ENCODE peak calls at places on chromosomes 1 and 21, in five cellular contexts. C, U, Q, R and T are unnamed samples. For H3K36me3 and H3K9me3, the result is how much of the 10 kb centered on the place peaks cover.

GRCh38 chr1:6770727-6771567 is 14.3 kb upstream of the CAMTA1 start:
- DNase-seq in C (no peak), U (no peak), Q (no peak), R (no peak), T (no peak)

GRCh38 chr1:6220236-6220635 is 14.3 kb downstream of the RNF207 start:
- DNase-seq in C (no peak), U (no peak), Q (no peak), R (no peak), T (no peak)

GRCh38 chr1:226820935-226821718 is 49.3 kb upstream of the PSEN2 start:
- DNase-seq in C (peak), U (no peak), Q (no peak), R (peak), T (no peak)

GRCh38 chr1:217106231-217106630 is 383.0 kb upstream of the ESRRG start:
- DNase-seq in C (no peak), U (no peak), Q (no peak), R (no peak), T (no peak)

GRCh38 chr1:183310753-183311465 is 107.3 kb downstream of the NMNAT2 start:
- DNase-seq in C (no peak), U (no peak), Q (no peak), R (no peak), T (no peak)

GRCh38 chr21:45510466-45510955 is 31.7 kb downstream of the SLC19A1 start:
- DNase-seq in C (no peak), U (peak), Q (no peak), R (no peak), T (no peak)

GRCh38 chr1:233586301-233586700 is 27.6 kb upstream of the KCNK1 start:
- DNase-seq in C (no peak), U (no peak), Q (no peak), R (no peak), T (no peak)

GRCh38 chr1:62720946-62721554 is 32.9 kb upstream of the DOCK7 start:
- DNase-seq in C (no peak), U (no peak), Q (no peak), R (no peak), T (no peak)

GRCh38 chr21:34869541-34869940 is 179.6 kb downstream of the RUNX1 start:
- DNase-seq in C (peak), U (no peak), Q (no peak), R (no peak), T (no peak)

GRCh38 chr1:25703041-25703440 is 86.5 kb downstream of the MAN1C1 start:
- DNase-seq in C (no peak), U (no peak), Q (no peak), R (no peak), T (no peak)

GRCh38 chr1:244654284-244655038 is 1.5 kb downstream of the DESI2 start:
- DNase-seq in C (no peak), U (no peak), Q (no peak), R (no peak), T (no peak)
- H3K36me3 ChIP-seq in C (under half), U (under half), Q (under half), R (under half), T (under half)

DNA sequence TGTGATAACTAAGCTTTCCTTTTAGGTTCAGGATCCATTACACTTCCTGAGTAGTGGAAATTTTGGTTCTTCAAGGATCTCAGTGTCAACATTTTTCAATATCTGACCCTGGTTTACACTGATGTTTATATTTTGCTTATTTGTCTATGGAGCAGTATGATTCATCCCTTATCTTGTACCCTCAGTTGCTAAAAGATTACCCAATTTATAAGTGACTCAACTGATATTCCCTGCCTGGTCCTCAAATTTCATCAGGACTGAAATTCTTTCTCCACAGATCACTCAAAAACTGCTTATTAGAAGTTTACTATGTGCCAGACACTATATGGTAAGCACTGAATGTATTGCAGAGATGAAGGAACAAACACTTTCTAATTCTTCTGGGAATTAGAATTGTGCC is 139.1 kb upstream of the CHRM3 start:
- DNase-seq in C (no peak), U (no peak), Q (no peak), R (no peak), T (no peak)
- H3K9me3 ChIP-seq in C (under half), U (under half), Q (under half), R (under half), T (under half)

GRCh38 chr1:93235261-93235660 is 54.7 kb downstream of the CCDC18 start:
- DNase-seq in C (no peak), U (no peak), Q (no peak), R (no peak), T (no peak)

GRCh38 chr1:93237021-93237420 is 56.5 kb downstream of the CCDC18 start:
- DNase-seq in C (no peak), U (no peak), Q (no peak), R (no peak), T (no peak)

GRCh38 chr1:93239862-93240261 is 59.3 kb downstream of the CCDC18 start:
- DNase-seq in C (no peak), U (no peak), Q (no peak), R (no peak), T (no peak)

DNA sequence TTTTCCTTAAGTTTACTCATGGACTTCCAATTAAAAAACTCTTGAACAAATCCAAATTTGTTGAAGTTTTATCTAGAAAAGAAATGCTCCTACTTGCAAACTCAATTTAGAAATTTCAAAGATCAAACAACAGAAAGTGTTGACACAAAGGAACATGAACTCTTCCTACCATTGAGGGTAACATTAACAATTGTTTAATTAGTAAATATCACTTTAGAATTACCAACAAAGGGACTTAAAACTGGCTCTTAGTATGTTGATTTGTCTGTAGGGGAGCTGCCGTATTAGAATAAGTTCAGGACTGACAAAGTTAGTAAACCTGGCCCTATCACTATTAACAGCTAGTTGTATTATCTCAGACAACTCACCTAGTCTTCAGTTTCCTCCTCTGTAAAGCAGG is 57.9 kb downstream of the CCDC18 start:
- DNase-seq in C (no peak), U (no peak), Q (no peak), R (no peak), T (no peak)
- H3K36me3 ChIP-seq in C (under half), U (under half), Q (under half), R (under half), T (under half)

GRCh38 chr1:165875171-165875570 is 47.8 kb downstream of the UCK2 start:
- DNase-seq in C (no peak), U (no peak), Q (no peak), R (peak), T (no peak)

GRCh38 chr1:165876121-165876520 is 48.7 kb downstream of the UCK2 start:
- DNase-seq in C (no peak), U (no peak), Q (no peak), R (no peak), T (no peak)

GRCh38 chr1:165873481-165873880 is 46.1 kb downstream of the UCK2 start:
- DNase-seq in C (no peak), U (no peak), Q (no peak), R (no peak), T (no peak)

GRCh38 chr1:165875604-165876003 is 48.2 kb downstream of the UCK2 start:
- DNase-seq in C (no peak), U (no peak), Q (no peak), R (no peak), T (no peak)

DNA sequence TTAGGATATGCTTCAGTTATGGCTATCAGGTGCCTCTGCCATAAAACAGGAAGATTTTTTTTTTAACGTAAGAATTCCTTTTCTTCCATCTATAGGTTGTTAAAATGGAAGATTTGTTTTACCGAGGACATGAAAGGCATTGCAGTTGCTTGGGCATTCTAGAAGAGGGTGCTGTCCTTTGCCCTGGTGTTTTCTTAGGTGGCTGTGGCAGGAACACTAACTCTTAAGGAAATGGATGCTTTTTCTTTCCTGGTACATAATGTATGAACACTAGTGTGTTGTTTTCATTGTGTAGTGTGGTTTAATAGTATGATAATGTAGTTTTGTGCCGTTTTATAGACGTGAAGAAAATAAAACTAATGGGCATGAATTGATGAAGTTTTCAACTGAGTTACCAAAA is 47.2 kb downstream of the UCK2 start:
- DNase-seq in C (no peak), U (no peak), Q (no peak), R (no peak), T (no peak)
- H3K9me3 ChIP-seq in C (under half), U (under half), Q (under half), R (under half), T (under half)